ENCODE peak calls at places on chromosomes 2 and 18, in six cellular contexts. F is ovary, A is colonic mucosa, L is H9, I is heart right ventricle, C is astrocyte. Q is an unnamed sample. For H3K4me1, the result is how much of the 10 kb centered on the place peaks cover.

GRCh38 chr2:120736202-120736954 is 710 bp downstream of the GLI2 start:
- DNase-seq in I (no peak), A (peak), F (peak), C (no peak), L (peak), Q (no peak)

GRCh38 chr18:45106331-45106774 is 425.7 kb downstream of the SETBP1 start:
- DNase-seq in I (no peak), L (no peak), F (no peak), A (no peak), C (peak), Q (no peak)

GRCh38 chr2:178420463-178420990 is 30.4 kb downstream of the PRKRA start:
- DNase-seq in I (no peak), A (no peak), L (no peak), C (no peak), F (no peak), Q (no peak)

GRCh38 chr2:239606955-239607794 is 206.4 kb upstream of the HDAC4 start:
- DNase-seq in L (no peak), I (no peak), C (no peak), A (peak), F (no peak), Q (no peak)

GRCh38 chr2:144456680-144457079 is 63.2 kb downstream of the ZEB2 start:
- DNase-seq in A (no peak), F (no peak), I (peak), L (no peak), C (peak), Q (no peak)

GRCh38 chr2:75238670-75239330 is 39.5 kb upstream of the TACR1 start:
- DNase-seq in L (no peak), A (no peak), C (peak), F (no peak), I (no peak), Q (peak)

GRCh38 chr18:13810950-13811485 is 12.9 kb upstream of the MC5R start:
- DNase-seq in C (no peak), A (no peak), F (no peak), I (no peak), L (no peak), Q (peak)

GRCh38 chr2:120037995-120038541 is 25.2 kb downstream of the EPB41L5 start:
- DNase-seq in L (no peak), I (no peak), C (no peak), F (no peak), A (no peak), Q (peak)

GRCh38 chr2:176136375-176137248 is 7.1 kb downstream of the HOXD8 start:
- DNase-seq in I (no peak), F (peak), A (peak), C (no peak), L (peak), Q (no peak)

DNA sequence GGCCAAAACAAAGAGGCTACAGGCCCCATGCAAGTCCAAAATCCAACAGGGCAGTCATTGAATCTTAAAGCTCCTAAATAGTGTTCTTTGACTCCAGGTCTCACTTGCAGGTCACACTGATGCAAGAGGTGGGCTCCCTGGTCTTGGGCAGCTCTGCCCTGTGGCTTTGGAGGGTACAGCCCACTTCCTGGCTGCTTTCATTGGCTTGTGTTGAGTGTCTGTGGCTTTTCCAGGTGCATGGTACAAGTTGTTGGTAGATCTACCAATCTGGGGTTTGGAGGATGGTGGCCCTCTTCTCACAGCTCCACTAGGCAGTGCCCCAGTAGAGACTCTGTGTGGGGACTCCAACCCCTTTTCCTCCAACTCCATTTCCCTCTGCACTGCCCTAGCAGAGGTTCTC is 115.8 kb upstream of the ALKAL2 start:
- DNase-seq in L (no peak), F (no peak), A (no peak), I (no peak), C (no peak), Q (no peak)
- TF ChIP-seq CTCF in L (no peak), F (no peak), A (no peak), I (no peak), C (no peak), Q (no peak)

GRCh38 chr18:50726960-50727589 is 92.7 kb downstream of the MRO start:
- DNase-seq in F (no peak), C (no peak), A (no peak), I (no peak), L (no peak), Q (no peak)

GRCh38 chr18:50727721-50728470 is 91.9 kb downstream of the MRO start:
- DNase-seq in A (no peak), C (no peak), I (no peak), L (no peak), F (no peak), Q (no peak)

GRCh38 chr18:50722311-50722710 is 97.5 kb downstream of the MRO start:
- DNase-seq in A (no peak), C (no peak), F (no peak), I (no peak), L (no peak), Q (no peak)

GRCh38 chr18:50721006-50721405 is 98.8 kb downstream of the MRO start:
- DNase-seq in I (no peak), L (no peak), F (no peak), C (no peak), A (no peak), Q (no peak)

DNA sequence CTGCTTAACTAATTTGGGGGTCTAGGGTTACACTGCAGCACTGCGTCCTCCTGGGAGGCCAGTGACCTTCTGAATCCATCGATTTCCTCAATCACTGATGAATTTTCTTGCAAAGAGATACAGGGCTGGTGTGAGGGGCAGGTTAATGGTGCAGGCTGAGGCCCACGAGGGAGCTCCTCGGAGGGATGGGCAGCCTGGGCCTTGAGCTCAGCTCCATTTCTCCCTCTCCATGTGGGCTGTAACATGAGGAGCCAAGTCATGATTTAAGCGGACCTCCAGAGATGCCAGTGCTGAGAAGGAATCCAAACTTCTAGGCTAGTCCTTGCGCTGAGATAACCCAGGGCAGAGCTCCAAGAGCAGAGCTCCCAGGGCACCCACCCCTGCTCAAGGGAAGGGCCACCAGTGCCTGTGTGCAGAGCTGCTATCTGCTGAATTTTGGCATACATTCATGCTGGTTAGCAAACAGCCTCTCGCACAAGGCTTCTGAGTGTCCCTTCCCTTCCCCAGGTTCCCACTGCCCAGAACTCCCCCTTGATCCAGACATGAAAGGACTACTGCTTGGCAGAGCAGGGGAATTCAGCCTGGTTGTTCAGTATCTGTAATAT is 95.1 kb downstream of the MRO start:
- DNase-seq in C (no peak), L (no peak), I (peak), F (peak), A (no peak), Q (no peak)
- H3K27ac ChIP-seq in C (no peak), L (no peak), I (peak), F (no peak), A (no peak), Q (no peak)

GRCh38 chr18:58402951-58403702 is 225.8 kb downstream of the ALPK2 start:
- DNase-seq in I (no peak), F (no peak), L (no peak), C (no peak), A (peak), Q (no peak)

GRCh38 chr18:58405107-58405898 is 223.6 kb downstream of the ALPK2 start:
- DNase-seq in A (no peak), C (no peak), I (no peak), F (no peak), L (no peak), Q (no peak)

GRCh38 chr18:58401191-58401590 is 227.7 kb downstream of the ALPK2 start:
- DNase-seq in I (no peak), F (no peak), C (no peak), L (no peak), A (no peak), Q (no peak)

GRCh38 chr18:58402247-58402646 is 226.6 kb downstream of the ALPK2 start:
- DNase-seq in L (peak), C (peak), F (no peak), A (no peak), I (no peak), Q (peak)

GRCh38 chr18:58403799-58404455 is 225.0 kb downstream of the ALPK2 start:
- DNase-seq in F (no peak), C (no peak), A (peak), I (no peak), L (no peak), Q (no peak)
- H3K4me1 ChIP-seq in F (under half), C (under half), A (under half), I (under half), L (under half), Q (under half)

GRCh38 chr18:78418379-78418778 is 561.2 kb upstream of the SALL3 start:
- DNase-seq in L (no peak), F (no peak), C (no peak), I (no peak), A (no peak), Q (no peak)

GRCh38 chr18:78420116-78420515 is 559.5 kb upstream of the SALL3 start:
- DNase-seq in A (no peak), C (no peak), L (no peak), I (no peak), F (no peak), Q (no peak)

GRCh38 chr18:78421392-78421791 is 558.2 kb upstream of the SALL3 start:
- DNase-seq in I (no peak), F (no peak), C (no peak), A (no peak), L (no peak), Q (no peak)

GRCh38 chr18:78414302-78414701 is 565.3 kb upstream of the SALL3 start:
- DNase-seq in I (no peak), A (no peak), C (no peak), F (no peak), L (no peak), Q (no peak)

DNA sequence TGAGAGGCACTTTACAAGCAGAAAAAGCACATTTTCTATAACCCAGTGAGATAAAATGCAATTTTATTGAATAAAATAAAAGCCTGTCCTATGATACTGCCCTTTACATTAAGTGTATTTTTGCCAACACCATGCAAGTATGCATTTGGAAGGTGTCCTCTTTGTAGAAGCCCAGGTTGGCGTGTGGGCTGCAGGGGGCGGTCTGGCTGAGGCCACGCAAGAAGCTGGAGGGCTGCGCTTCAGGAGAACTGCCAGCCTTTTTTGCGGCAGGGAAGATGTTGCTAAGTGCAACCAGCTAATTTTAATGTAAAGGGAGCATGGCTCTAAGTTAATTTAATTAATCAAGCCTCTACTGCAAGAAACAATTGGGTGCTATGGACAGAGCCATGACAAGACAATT is 562.8 kb upstream of the SALL3 start:
- DNase-seq in L (no peak), A (no peak), F (no peak), C (no peak), I (no peak), Q (no peak)
- TF ChIP-seq CTCF in L (peak), A (no peak), F (no peak), C (no peak), I (no peak), Q (no peak)

DNA sequence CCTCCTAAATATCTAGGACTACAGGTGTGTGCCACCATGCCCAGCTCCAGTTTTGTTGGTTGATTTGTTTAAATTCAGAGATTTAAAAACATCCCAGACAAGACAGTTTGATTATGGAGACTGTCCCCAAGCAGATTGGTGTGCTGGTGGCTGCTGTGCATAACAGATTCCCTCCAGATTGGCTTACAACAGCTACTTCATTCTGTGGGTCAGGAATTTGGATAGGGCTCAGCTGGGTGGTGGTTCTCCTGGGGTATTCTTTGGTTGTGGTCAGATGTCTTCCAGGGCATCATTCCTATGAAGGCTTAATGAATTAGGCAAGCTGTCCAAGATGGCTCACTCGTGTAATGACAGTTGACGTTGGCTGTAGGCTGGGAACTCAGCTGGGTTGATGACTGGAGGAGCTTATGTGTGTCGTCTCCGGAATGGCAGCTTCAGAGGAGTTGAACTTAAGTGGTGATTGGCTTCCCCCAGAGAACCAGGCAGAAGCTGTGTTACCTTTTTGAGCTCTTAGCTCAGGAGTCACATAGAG is 10.6 kb upstream of the SNORC start:
- DNase-seq in C (no peak), I (no peak), L (no peak), F (no peak), A (no peak), Q (no peak)
- H3K27ac ChIP-seq in C (no peak), I (no peak), L (no peak), F (no peak), A (no peak), Q (no peak)

DNA sequence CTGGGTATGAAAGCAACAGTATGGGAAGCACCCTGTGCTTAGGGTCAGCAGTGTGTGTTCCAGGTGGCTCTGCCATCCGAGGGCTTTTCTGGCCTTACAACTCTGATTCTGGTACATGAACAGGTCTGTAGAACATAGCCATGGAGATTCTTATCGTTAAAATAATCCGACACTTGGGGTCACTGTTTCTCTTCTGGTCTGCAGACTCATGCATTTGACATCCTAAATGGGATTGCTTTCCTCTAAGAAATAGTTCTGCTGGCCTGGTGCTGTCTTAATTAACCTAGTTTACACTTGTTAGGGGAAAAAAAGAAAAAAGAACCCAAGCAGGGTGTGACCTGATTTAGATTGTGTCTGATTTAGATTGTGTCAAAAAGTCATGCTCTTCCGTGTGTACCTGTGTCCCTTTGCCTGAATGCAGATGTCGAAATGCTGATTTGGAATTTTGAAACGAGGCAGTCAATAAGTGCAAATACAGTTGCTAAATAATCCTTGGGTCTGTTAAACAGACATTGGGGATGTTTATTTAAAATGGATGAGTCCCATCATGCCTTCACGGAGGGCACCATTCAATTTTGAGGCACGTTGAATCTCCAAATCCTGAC is 59.6 kb downstream of the TRPM8 start:
- DNase-seq in L (no peak), I (no peak), A (no peak), C (peak), F (no peak), Q (peak)
- H3K4me1 ChIP-seq in L (under half), I (under half), A (under half), C (under half), F (under half), Q (under half)

GRCh38 chr2:109500910-109501309 is 112.9 kb downstream of the SEPTIN10 start:
- DNase-seq in C (no peak), I (no peak), A (no peak), F (no peak), L (no peak), Q (no peak)
- TF ChIP-seq CTCF in C (no peak), I (no peak), A (no peak), F (no peak), L (peak), Q (no peak)

Q was measured in foreskin keratinocyte.